ENCODE peak calls at places on chromosomes 7 and 10, in eight cellular contexts. One of them, this sample, is unnamed.

GRCh38 chr10:26730548-26730947 is 33.0 kb downstream of the PDSS1 start:
- DNase-seq in adrenal gland: no peak
- DNase-seq in fibroblast of pulmonary artery: no peak
- DNase-seq in GM23338: no peak
- DNase-seq in fibroblast of lung: no peak
- DNase-seq in testis: no peak
- DNase-seq in neural progenitor cell: no peak
- DNase-seq in WERI-Rb-1: no peak
- DNase-seq in this sample: no peak

GRCh38 chr10:22932626-22933370 is 4.9 kb downstream of the ARMC3 start:
- DNase-seq in adrenal gland: no peak
- DNase-seq in fibroblast of pulmonary artery: no peak
- DNase-seq in GM23338: no peak
- DNase-seq in fibroblast of lung: peak; percentile 12
- DNase-seq in testis: no peak
- DNase-seq in neural progenitor cell: no peak
- DNase-seq in WERI-Rb-1: no peak
- DNase-seq in this sample: no peak

GRCh38 chr7:7850150-7850549 is 118.4 kb upstream of the GLCCI1 start:
- DNase-seq in adrenal gland: no peak
- DNase-seq in fibroblast of pulmonary artery: no peak
- DNase-seq in GM23338: no peak
- DNase-seq in fibroblast of lung: no peak
- DNase-seq in testis: no peak
- DNase-seq in neural progenitor cell: no peak
- DNase-seq in WERI-Rb-1: no peak
- DNase-seq in this sample: no peak

GRCh38 chr10:14703631-14704001 is 71.1 kb downstream of the FAM107B start:
- DNase-seq in adrenal gland: no peak
- DNase-seq in fibroblast of pulmonary artery: no peak
- DNase-seq in GM23338: no peak
- DNase-seq in fibroblast of lung: no peak
- DNase-seq in testis: no peak
- DNase-seq in neural progenitor cell: no peak
- DNase-seq in WERI-Rb-1: no peak
- DNase-seq in this sample: no peak

GRCh38 chr7:157477550-157478212 is 140.9 kb downstream of the DNAJB6 start:
- DNase-seq in adrenal gland: no peak
- DNase-seq in fibroblast of pulmonary artery: no peak
- DNase-seq in GM23338: no peak
- DNase-seq in fibroblast of lung: no peak
- DNase-seq in testis: no peak
- DNase-seq in neural progenitor cell: no peak
- DNase-seq in WERI-Rb-1: no peak
- DNase-seq in this sample: no peak

GRCh38 chr10:124703778-124704427 is 40.3 kb downstream of the FAM53B start:
- DNase-seq in adrenal gland: peak; percentile 91
- DNase-seq in fibroblast of pulmonary artery: peak; percentile 35
- DNase-seq in GM23338: no peak
- DNase-seq in fibroblast of lung: peak; percentile 74
- DNase-seq in testis: peak; percentile 92
- DNase-seq in neural progenitor cell: no peak
- DNase-seq in WERI-Rb-1: no peak
- DNase-seq in this sample: peak; percentile 44

GRCh38 chr7:91265693-91266066 is 1.4 kb downstream of the FZD1 start:
- DNase-seq in adrenal gland: no peak
- DNase-seq in fibroblast of pulmonary artery: no peak
- DNase-seq in GM23338: peak; percentile 36
- DNase-seq in fibroblast of lung: peak; percentile 38
- DNase-seq in testis: no peak
- DNase-seq in neural progenitor cell: peak; percentile 18
- DNase-seq in WERI-Rb-1: no peak
- DNase-seq in this sample: peak; percentile 16

GRCh38 chr10:70699659-70700174 is 27.4 kb downstream of the ADAMTS14 start:
- DNase-seq in adrenal gland: no peak
- DNase-seq in fibroblast of pulmonary artery: no peak
- DNase-seq in GM23338: peak; percentile 43
- DNase-seq in fibroblast of lung: no peak
- DNase-seq in testis: no peak
- DNase-seq in neural progenitor cell: no peak
- DNase-seq in WERI-Rb-1: peak; percentile 28
- DNase-seq in this sample: no peak

GRCh38 chr10:44083719-44084400 is 301.0 kb downstream of the CXCL12 start:
- DNase-seq in adrenal gland: no peak
- DNase-seq in fibroblast of pulmonary artery: no peak
- DNase-seq in GM23338: no peak
- DNase-seq in fibroblast of lung: no peak
- DNase-seq in testis: no peak
- DNase-seq in neural progenitor cell: no peak
- DNase-seq in WERI-Rb-1: no peak
- DNase-seq in this sample: no peak

GRCh38 chr10:78512205-78512550 is 478.5 kb downstream of the RPS24 start:
- DNase-seq in adrenal gland: no peak
- DNase-seq in fibroblast of pulmonary artery: no peak
- DNase-seq in GM23338: no peak
- DNase-seq in fibroblast of lung: no peak
- DNase-seq in testis: no peak
- DNase-seq in neural progenitor cell: no peak
- DNase-seq in WERI-Rb-1: no peak
- DNase-seq in this sample: no peak

GRCh38 chr7:69811682-69812344 is 213.5 kb downstream of the AUTS2 start:
- DNase-seq in adrenal gland: no peak
- DNase-seq in fibroblast of pulmonary artery: no peak
- DNase-seq in GM23338: no peak
- DNase-seq in fibroblast of lung: no peak
- DNase-seq in testis: no peak
- DNase-seq in neural progenitor cell: no peak
- DNase-seq in WERI-Rb-1: no peak
- DNase-seq in this sample: no peak

GRCh38 chr10:23643396-23643795 is 204.5 kb downstream of the OTUD1 start:
- DNase-seq in adrenal gland: peak; percentile 22
- DNase-seq in fibroblast of pulmonary artery: no peak
- DNase-seq in GM23338: peak; percentile 10
- DNase-seq in fibroblast of lung: peak; percentile 53
- DNase-seq in testis: peak; percentile 14
- DNase-seq in neural progenitor cell: no peak
- DNase-seq in WERI-Rb-1: no peak
- DNase-seq in this sample: no peak

GRCh38 chr10:79142064-79142491 is 73.3 kb downstream of the ZMIZ1 start:
- DNase-seq in adrenal gland: peak; percentile 65
- DNase-seq in fibroblast of pulmonary artery: peak; percentile 68
- DNase-seq in GM23338: no peak
- DNase-seq in fibroblast of lung: peak; percentile 70
- DNase-seq in testis: no peak
- DNase-seq in neural progenitor cell: no peak
- DNase-seq in WERI-Rb-1: no peak
- DNase-seq in this sample: peak; percentile 69

GRCh38 chr7:99221866-99222265 is 14.0 kb upstream of the KPNA7 start:
- DNase-seq in adrenal gland: no peak
- DNase-seq in fibroblast of pulmonary artery: no peak
- DNase-seq in GM23338: no peak
- DNase-seq in fibroblast of lung: no peak
- DNase-seq in testis: no peak
- DNase-seq in neural progenitor cell: no peak
- DNase-seq in WERI-Rb-1: no peak
- DNase-seq in this sample: no peak

GRCh38 chr10:52110576-52110975 is 203.5 kb upstream of the DKK1 start:
- DNase-seq in adrenal gland: no peak
- DNase-seq in fibroblast of pulmonary artery: no peak
- DNase-seq in GM23338: no peak
- DNase-seq in fibroblast of lung: peak; percentile 6
- DNase-seq in testis: no peak
- DNase-seq in neural progenitor cell: no peak
- DNase-seq in WERI-Rb-1: no peak
- DNase-seq in this sample: no peak

GRCh38 chr10:88783734-88784133 is 18.8 kb upstream of the LIPM start:
- DNase-seq in adrenal gland: no peak
- DNase-seq in fibroblast of pulmonary artery: peak; percentile 25
- DNase-seq in GM23338: no peak
- DNase-seq in fibroblast of lung: no peak
- DNase-seq in testis: no peak
- DNase-seq in neural progenitor cell: no peak
- DNase-seq in WERI-Rb-1: no peak
- DNase-seq in this sample: peak; percentile 64

GRCh38 chr7:101124376-101125056 is 2.4 kb upstream of the SERPINE1 start:
- DNase-seq in adrenal gland: no peak
- DNase-seq in fibroblast of pulmonary artery: peak; percentile 92
- DNase-seq in GM23338: no peak
- DNase-seq in fibroblast of lung: peak; percentile 69
- DNase-seq in testis: no peak
- DNase-seq in neural progenitor cell: no peak
- DNase-seq in WERI-Rb-1: no peak
- DNase-seq in this sample: peak; percentile 93

GRCh38 chr10:61765176-61766087 is 102.7 kb downstream of the CABCOCO1 start:
- DNase-seq in adrenal gland: no peak
- DNase-seq in fibroblast of pulmonary artery: no peak
- DNase-seq in GM23338: no peak
- DNase-seq in fibroblast of lung: no peak
- DNase-seq in testis: no peak
- DNase-seq in neural progenitor cell: no peak
- DNase-seq in WERI-Rb-1: no peak
- DNase-seq in this sample: no peak

GRCh38 chr7:127374181-127374580 is 18.3 kb downstream of the ZNF800 start:
- DNase-seq in adrenal gland: no peak
- DNase-seq in fibroblast of pulmonary artery: no peak
- DNase-seq in GM23338: no peak
- DNase-seq in fibroblast of lung: no peak
- DNase-seq in testis: no peak
- DNase-seq in neural progenitor cell: no peak
- DNase-seq in WERI-Rb-1: no peak
- DNase-seq in this sample: no peak

GRCh38 chr7:49774459-49775064 is 1.1 kb downstream of the VWC2 start:
- DNase-seq in adrenal gland: no peak
- DNase-seq in fibroblast of pulmonary artery: no peak
- DNase-seq in GM23338: peak; percentile 70
- DNase-seq in fibroblast of lung: no peak
- DNase-seq in testis: no peak
- DNase-seq in neural progenitor cell: peak; percentile 73
- DNase-seq in WERI-Rb-1: peak; percentile 26
- DNase-seq in this sample: no peak

GRCh38 chr10:35546824-35547225 is 58.3 kb upstream of the GJD4 start:
- DNase-seq in adrenal gland: no peak
- DNase-seq in fibroblast of pulmonary artery: peak; percentile 35
- DNase-seq in GM23338: peak; percentile 41
- DNase-seq in fibroblast of lung: no peak
- DNase-seq in testis: no peak
- DNase-seq in neural progenitor cell: peak; percentile 13
- DNase-seq in WERI-Rb-1: no peak
- DNase-seq in this sample: peak; percentile 52

GRCh38 chr10:47361293-47361692 is 13.1 kb downstream of the RBP3 start:
- DNase-seq in adrenal gland: peak; percentile 61
- DNase-seq in fibroblast of pulmonary artery: peak; percentile 49
- DNase-seq in GM23338: peak; percentile 87
- DNase-seq in fibroblast of lung: peak; percentile 39
- DNase-seq in testis: peak; percentile 55
- DNase-seq in neural progenitor cell: peak; percentile 81
- DNase-seq in WERI-Rb-1: peak; percentile 76
- DNase-seq in this sample: peak; percentile 59

GRCh38 chr7:39085189-39085588 is 107.5 kb downstream of the POU6F2 start:
- DNase-seq in adrenal gland: no peak
- DNase-seq in fibroblast of pulmonary artery: no peak
- DNase-seq in GM23338: no peak
- DNase-seq in fibroblast of lung: no peak
- DNase-seq in testis: no peak
- DNase-seq in neural progenitor cell: no peak
- DNase-seq in WERI-Rb-1: no peak
- DNase-seq in this sample: no peak
- H3K4me3 ChIP-seq in adrenal gland: no peak overlapping the region
- H3K4me3 ChIP-seq in fibroblast of pulmonary artery: no peak overlapping the region
- H3K4me3 ChIP-seq in GM23338: peak overlapping the region; percentile 36
- H3K4me3 ChIP-seq in fibroblast of lung: no peak overlapping the region
- H3K4me3 ChIP-seq in testis: no peak overlapping the region
- H3K4me3 ChIP-seq in neural progenitor cell: peak overlapping the region; percentile 34
- H3K4me3 ChIP-seq in WERI-Rb-1: no peak overlapping the region
- H3K4me3 ChIP-seq in this sample: no peak overlapping the region

DNA sequence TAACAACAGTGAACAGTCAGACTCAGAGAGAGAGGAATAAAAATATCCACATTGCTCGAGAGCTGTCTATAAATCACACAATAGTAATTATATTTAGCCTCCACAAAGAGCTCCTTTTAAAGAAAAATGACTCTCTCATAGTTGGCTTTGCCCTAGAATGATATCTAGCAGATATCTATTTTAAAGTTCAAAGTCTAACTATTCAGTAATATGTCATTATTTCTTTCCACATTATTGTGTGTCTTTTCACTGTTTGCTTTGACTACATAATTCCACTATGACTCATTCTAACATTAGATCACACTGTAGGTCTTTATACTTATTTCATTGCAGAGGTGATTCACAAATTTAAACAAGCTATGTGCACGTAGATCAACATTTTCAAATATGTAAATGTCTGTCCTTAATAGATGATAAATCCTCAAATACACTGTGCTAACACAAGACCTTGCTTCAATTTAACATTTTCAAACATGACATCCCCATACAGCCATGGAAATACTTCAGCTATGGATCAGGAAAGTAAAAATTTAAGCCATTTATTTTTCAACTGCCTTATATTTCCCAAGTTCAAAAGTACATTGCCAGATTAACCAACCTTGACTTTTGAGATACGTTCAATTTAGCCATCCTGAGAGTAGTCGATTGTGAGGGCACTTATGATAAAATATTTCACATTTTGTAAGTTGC is 99.9 kb upstream of the AKR1E2 start:
- DNase-seq in adrenal gland: no peak
- DNase-seq in fibroblast of pulmonary artery: peak; percentile 82
- DNase-seq in GM23338: no peak
- DNase-seq in fibroblast of lung: peak; percentile 69
- DNase-seq in testis: no peak
- DNase-seq in neural progenitor cell: no peak
- DNase-seq in WERI-Rb-1: no peak
- DNase-seq in this sample: peak; percentile 83
- TF ChIP-seq CTCF in adrenal gland: no peak
- TF ChIP-seq CTCF in fibroblast of pulmonary artery: no peak
- TF ChIP-seq CTCF in GM23338: no peak
- TF ChIP-seq CTCF in fibroblast of lung: no peak
- TF ChIP-seq CTCF in testis: no peak
- TF ChIP-seq CTCF in neural progenitor cell: no peak
- TF ChIP-seq CTCF in WERI-Rb-1: no peak
- TF ChIP-seq CTCF in this sample: no peak

GRCh38 chr10:133159950-133160812 is at the start of gene KNDC1:
- DNase-seq in adrenal gland: peak; percentile 51
- DNase-seq in fibroblast of pulmonary artery: peak; percentile 23
- DNase-seq in GM23338: peak; percentile 75
- DNase-seq in fibroblast of lung: peak; percentile 15
- DNase-seq in testis: no peak
- DNase-seq in neural progenitor cell: peak; percentile 79
- DNase-seq in WERI-Rb-1: peak; percentile 50
- DNase-seq in this sample: peak; percentile 21
- H3K4me3 ChIP-seq in adrenal gland: no peak within 1 kb of the TSS
- H3K4me3 ChIP-seq in fibroblast of pulmonary artery: peak within 1 kb of the TSS; percentile 47
- H3K4me3 ChIP-seq in GM23338: peak within 1 kb of the TSS; percentile 80
- H3K4me3 ChIP-seq in fibroblast of lung: peak within 1 kb of the TSS; percentile 26
- H3K4me3 ChIP-seq in testis: peak within 1 kb of the TSS; percentile 74
- H3K4me3 ChIP-seq in neural progenitor cell: peak within 1 kb of the TSS; percentile 95
- H3K4me3 ChIP-seq in WERI-Rb-1: peak within 1 kb of the TSS; percentile 83
- H3K4me3 ChIP-seq in this sample: peak within 1 kb of the TSS; percentile 41

DNA sequence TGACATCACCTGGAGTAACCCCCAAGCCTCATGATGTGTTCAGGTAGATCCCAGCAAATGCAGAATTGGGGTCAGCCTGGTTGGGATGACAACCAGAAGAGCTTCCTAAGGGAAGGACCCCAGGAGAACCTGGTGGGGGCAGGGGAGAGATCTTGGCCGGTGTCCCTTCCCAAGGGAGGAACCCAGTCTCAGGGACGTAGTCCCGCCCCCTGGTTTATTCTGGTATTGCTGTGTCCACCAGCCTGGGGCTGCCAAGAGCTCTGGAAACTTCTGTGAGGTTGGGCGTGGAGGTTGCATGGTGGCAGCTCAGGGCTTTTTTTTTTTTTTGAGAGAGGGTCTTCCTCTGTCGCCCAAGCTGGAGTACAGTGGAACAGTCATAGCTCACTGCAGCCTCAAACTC is 19.4 kb downstream of the GTF2IRD1 start:
- DNase-seq in adrenal gland: no peak
- DNase-seq in fibroblast of pulmonary artery: no peak
- DNase-seq in GM23338: no peak
- DNase-seq in fibroblast of lung: no peak
- DNase-seq in testis: no peak
- DNase-seq in neural progenitor cell: no peak
- DNase-seq in WERI-Rb-1: no peak
- DNase-seq in this sample: no peak
- TF ChIP-seq CTCF in adrenal gland: no peak
- TF ChIP-seq CTCF in fibroblast of pulmonary artery: no peak
- TF ChIP-seq CTCF in GM23338: no peak
- TF ChIP-seq CTCF in fibroblast of lung: no peak
- TF ChIP-seq CTCF in testis: no peak
- TF ChIP-seq CTCF in neural progenitor cell: no peak
- TF ChIP-seq CTCF in WERI-Rb-1: no peak
- TF ChIP-seq CTCF in this sample: no peak

This sample was measured in choroid plexus epithelial cell.